ENCODE peak calls at places on chromosomes 2 and 18, in ten cellular contexts. One of them, this sample, is unnamed.

GRCh38 chr2:207816546-207816945 is 46.8 kb upstream of the FZD5 start:
- DNase-seq in neural crest cell: no peak
- DNase-seq in MCF 10A: no peak
- DNase-seq in chondrocyte: no peak
- DNase-seq in choroid plexus epithelial cell: no peak
- DNase-seq in fibroblast of villous mesenchyme: no peak
- DNase-seq in OCI-LY7: no peak
- DNase-seq in neural progenitor cell: no peak
- DNase-seq in colonic mucosa: no peak
- DNase-seq in RWPE1: no peak
- DNase-seq in this sample: no peak

GRCh38 chr2:176092270-176093144 is at the start of gene HOXD13:
- DNase-seq in neural crest cell: no peak
- DNase-seq in MCF 10A: no peak
- DNase-seq in chondrocyte: no peak
- DNase-seq in choroid plexus epithelial cell: no peak
- DNase-seq in fibroblast of villous mesenchyme: no peak
- DNase-seq in OCI-LY7: no peak
- DNase-seq in neural progenitor cell: peak; percentile 80
- DNase-seq in colonic mucosa: no peak
- DNase-seq in RWPE1: no peak
- DNase-seq in this sample: peak; percentile 68

GRCh38 chr2:240397924-240398611 is 37.4 kb upstream of the GPC1 start:
- DNase-seq in neural crest cell: no peak
- DNase-seq in MCF 10A: no peak
- DNase-seq in chondrocyte: no peak
- DNase-seq in choroid plexus epithelial cell: peak; percentile 53
- DNase-seq in fibroblast of villous mesenchyme: peak; percentile 80
- DNase-seq in OCI-LY7: no peak
- DNase-seq in neural progenitor cell: no peak
- DNase-seq in colonic mucosa: peak; percentile 10
- DNase-seq in RWPE1: no peak
- DNase-seq in this sample: no peak

GRCh38 chr2:74760875-74761630 is 72.9 kb upstream of the HK2 start:
- DNase-seq in neural crest cell: no peak
- DNase-seq in MCF 10A: peak; percentile 46
- DNase-seq in chondrocyte: no peak
- DNase-seq in choroid plexus epithelial cell: no peak
- DNase-seq in fibroblast of villous mesenchyme: no peak
- DNase-seq in OCI-LY7: no peak
- DNase-seq in neural progenitor cell: no peak
- DNase-seq in colonic mucosa: no peak
- DNase-seq in RWPE1: no peak
- DNase-seq in this sample: no peak

GRCh38 chr2:26687328-26687727 is 5.2 kb upstream of the KCNK3 start:
- DNase-seq in neural crest cell: no peak
- DNase-seq in MCF 10A: no peak
- DNase-seq in chondrocyte: no peak
- DNase-seq in choroid plexus epithelial cell: no peak
- DNase-seq in fibroblast of villous mesenchyme: no peak
- DNase-seq in OCI-LY7: no peak
- DNase-seq in neural progenitor cell: no peak
- DNase-seq in colonic mucosa: no peak
- DNase-seq in RWPE1: no peak
- DNase-seq in this sample: no peak

GRCh38 chr18:58753976-58754375 is 82.7 kb downstream of the MALT1 start:
- DNase-seq in neural crest cell: no peak
- DNase-seq in MCF 10A: no peak
- DNase-seq in chondrocyte: no peak
- DNase-seq in choroid plexus epithelial cell: peak; percentile 35
- DNase-seq in fibroblast of villous mesenchyme: peak; percentile 40
- DNase-seq in OCI-LY7: no peak
- DNase-seq in neural progenitor cell: no peak
- DNase-seq in colonic mucosa: no peak
- DNase-seq in RWPE1: peak; percentile 25
- DNase-seq in this sample: no peak

GRCh38 chr18:34528177-34528576 is 181.9 kb upstream of the DTNA start:
- DNase-seq in neural crest cell: no peak
- DNase-seq in MCF 10A: no peak
- DNase-seq in chondrocyte: no peak
- DNase-seq in choroid plexus epithelial cell: no peak
- DNase-seq in fibroblast of villous mesenchyme: no peak
- DNase-seq in OCI-LY7: no peak
- DNase-seq in neural progenitor cell: no peak
- DNase-seq in colonic mucosa: no peak
- DNase-seq in RWPE1: no peak
- DNase-seq in this sample: no peak

GRCh38 chr2:145484443-145485086 is 964.6 kb upstream of the ZEB2 start:
- DNase-seq in neural crest cell: no peak
- DNase-seq in MCF 10A: peak; percentile 72
- DNase-seq in chondrocyte: no peak
- DNase-seq in choroid plexus epithelial cell: peak; percentile 84
- DNase-seq in fibroblast of villous mesenchyme: peak; percentile 63
- DNase-seq in OCI-LY7: peak; percentile 33
- DNase-seq in neural progenitor cell: no peak
- DNase-seq in colonic mucosa: no peak
- DNase-seq in RWPE1: peak; percentile 49
- DNase-seq in this sample: no peak

GRCh38 chr2:108945969-108946368 is 43.1 kb downstream of the EDAR start:
- DNase-seq in neural crest cell: no peak
- DNase-seq in MCF 10A: no peak
- DNase-seq in chondrocyte: no peak
- DNase-seq in choroid plexus epithelial cell: no peak
- DNase-seq in fibroblast of villous mesenchyme: no peak
- DNase-seq in OCI-LY7: no peak
- DNase-seq in neural progenitor cell: no peak
- DNase-seq in colonic mucosa: no peak
- DNase-seq in RWPE1: no peak
- DNase-seq in this sample: peak; percentile 86

GRCh38 chr2:19759880-19760279 is 141.9 kb downstream of the TTC32 start:
- DNase-seq in neural crest cell: no peak
- DNase-seq in MCF 10A: no peak
- DNase-seq in chondrocyte: no peak
- DNase-seq in choroid plexus epithelial cell: no peak
- DNase-seq in fibroblast of villous mesenchyme: no peak
- DNase-seq in OCI-LY7: no peak
- DNase-seq in neural progenitor cell: no peak
- DNase-seq in colonic mucosa: no peak
- DNase-seq in RWPE1: no peak
- DNase-seq in this sample: no peak

GRCh38 chr2:201466050-201466660 is 14.6 kb downstream of the STRADB start:
- DNase-seq in neural crest cell: no peak
- DNase-seq in MCF 10A: peak; percentile 51
- DNase-seq in chondrocyte: no peak
- DNase-seq in choroid plexus epithelial cell: peak; percentile 90
- DNase-seq in fibroblast of villous mesenchyme: peak; percentile 89
- DNase-seq in OCI-LY7: no peak
- DNase-seq in neural progenitor cell: no peak
- DNase-seq in colonic mucosa: no peak
- DNase-seq in RWPE1: peak; percentile 54
- DNase-seq in this sample: no peak

DNA sequence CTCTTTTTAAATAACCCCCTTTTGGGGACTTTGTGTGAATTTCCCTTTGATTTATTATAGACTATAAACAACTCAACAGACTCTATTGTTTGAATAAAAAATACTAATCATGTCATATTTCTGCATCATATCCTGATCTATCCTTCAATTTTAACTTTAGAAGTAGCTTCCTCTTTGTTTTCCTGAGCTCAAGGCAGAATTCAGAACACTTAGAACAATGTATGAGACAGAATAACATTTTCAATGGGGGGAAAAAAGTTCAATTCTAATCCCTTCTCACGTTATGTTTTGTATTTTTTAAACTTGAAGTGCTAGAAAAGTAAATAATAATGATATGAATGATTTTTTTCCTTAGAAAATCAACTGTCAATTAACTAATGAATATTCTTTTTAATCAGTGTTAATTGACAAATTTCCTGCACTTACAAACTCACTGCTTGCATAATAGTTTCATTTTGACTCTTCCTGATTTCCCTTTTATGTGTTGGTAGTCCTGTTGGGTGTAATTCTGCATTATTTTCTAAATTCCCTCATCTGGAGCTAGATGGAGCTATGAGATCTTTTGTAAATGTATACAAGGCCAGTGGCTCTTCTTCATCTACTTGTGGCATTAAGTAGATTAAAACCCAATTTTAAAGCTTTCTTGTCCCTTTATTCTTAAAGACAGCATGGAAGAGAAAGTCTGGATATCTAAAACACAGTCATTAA is 326.1 kb downstream of the PARD3B start:
- DNase-seq in neural crest cell: no peak
- DNase-seq in MCF 10A: peak; percentile 47
- DNase-seq in chondrocyte: no peak
- DNase-seq in choroid plexus epithelial cell: peak; percentile 76
- DNase-seq in fibroblast of villous mesenchyme: peak; percentile 68
- DNase-seq in OCI-LY7: no peak
- DNase-seq in neural progenitor cell: peak; percentile 28
- DNase-seq in colonic mucosa: no peak
- DNase-seq in RWPE1: peak; percentile 12
- DNase-seq in this sample: no peak
- TF ChIP-seq CTCF in neural crest cell: peak; percentile 64
- TF ChIP-seq CTCF in MCF 10A: peak; percentile 30
- TF ChIP-seq CTCF in chondrocyte: peak; percentile 84
- TF ChIP-seq CTCF in choroid plexus epithelial cell: peak; percentile 50
- TF ChIP-seq CTCF in fibroblast of villous mesenchyme: peak; percentile 51
- TF ChIP-seq CTCF in OCI-LY7: peak; percentile 50
- TF ChIP-seq CTCF in neural progenitor cell: peak; percentile 59
- TF ChIP-seq CTCF in colonic mucosa: peak; percentile 19
- TF ChIP-seq CTCF in RWPE1: no peak
- TF ChIP-seq CTCF in this sample: peak; percentile 32

DNA sequence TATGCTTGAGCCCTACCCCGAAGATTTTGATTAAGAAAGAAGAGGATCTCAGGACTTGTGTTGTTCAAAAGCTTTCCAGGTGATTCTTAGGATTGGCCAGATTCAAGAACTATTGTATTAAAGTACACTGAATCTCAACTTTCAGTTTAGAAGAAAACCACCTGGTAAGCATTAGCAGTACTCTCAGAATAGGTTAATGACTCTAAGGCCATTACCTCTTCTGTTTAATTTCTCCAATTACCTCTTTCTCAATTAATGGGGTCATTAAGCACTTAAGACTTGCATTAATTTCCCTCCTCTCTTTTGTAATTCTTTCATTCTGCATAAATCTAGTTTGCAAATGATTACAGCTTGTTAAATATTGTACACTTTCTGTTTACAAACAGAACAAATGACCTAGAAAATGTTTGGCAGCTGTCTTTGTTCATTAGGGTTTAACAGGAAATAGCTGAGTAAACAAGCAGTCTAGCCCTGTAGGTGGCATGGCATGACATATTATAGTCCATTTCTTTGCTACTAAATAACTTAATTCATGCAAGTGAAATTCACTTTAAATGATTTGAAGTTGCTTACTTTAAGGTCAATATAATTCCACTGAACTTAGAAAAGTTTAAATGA is 20.4 kb upstream of the TDRD15 start:
- DNase-seq in neural crest cell: no peak
- DNase-seq in MCF 10A: no peak
- DNase-seq in chondrocyte: no peak
- DNase-seq in choroid plexus epithelial cell: no peak
- DNase-seq in fibroblast of villous mesenchyme: no peak
- DNase-seq in OCI-LY7: no peak
- DNase-seq in neural progenitor cell: no peak
- DNase-seq in colonic mucosa: no peak
- DNase-seq in RWPE1: no peak
- DNase-seq in this sample: no peak
- TF ChIP-seq CTCF in neural crest cell: no peak
- TF ChIP-seq CTCF in MCF 10A: no peak
- TF ChIP-seq CTCF in chondrocyte: no peak
- TF ChIP-seq CTCF in choroid plexus epithelial cell: no peak
- TF ChIP-seq CTCF in fibroblast of villous mesenchyme: no peak
- TF ChIP-seq CTCF in OCI-LY7: peak; percentile 44
- TF ChIP-seq CTCF in neural progenitor cell: no peak
- TF ChIP-seq CTCF in colonic mucosa: no peak
- TF ChIP-seq CTCF in RWPE1: no peak
- TF ChIP-seq CTCF in this sample: no peak

GRCh38 chr2:17915099-17915498 is 36.6 kb downstream of the KCNS3 start:
- DNase-seq in neural crest cell: no peak
- DNase-seq in MCF 10A: no peak
- DNase-seq in chondrocyte: no peak
- DNase-seq in choroid plexus epithelial cell: no peak
- DNase-seq in fibroblast of villous mesenchyme: no peak
- DNase-seq in OCI-LY7: no peak
- DNase-seq in neural progenitor cell: no peak
- DNase-seq in colonic mucosa: no peak
- DNase-seq in RWPE1: no peak
- DNase-seq in this sample: no peak

GRCh38 chr2:17916584-17916983 is 38.1 kb downstream of the KCNS3 start:
- DNase-seq in neural crest cell: no peak
- DNase-seq in MCF 10A: no peak
- DNase-seq in chondrocyte: no peak
- DNase-seq in choroid plexus epithelial cell: no peak
- DNase-seq in fibroblast of villous mesenchyme: peak; percentile 30
- DNase-seq in OCI-LY7: no peak
- DNase-seq in neural progenitor cell: no peak
- DNase-seq in colonic mucosa: no peak
- DNase-seq in RWPE1: no peak
- DNase-seq in this sample: no peak

GRCh38 chr2:17915811-17916523 is 37.5 kb downstream of the KCNS3 start:
- DNase-seq in neural crest cell: no peak
- DNase-seq in MCF 10A: no peak
- DNase-seq in chondrocyte: no peak
- DNase-seq in choroid plexus epithelial cell: no peak
- DNase-seq in fibroblast of villous mesenchyme: no peak
- DNase-seq in OCI-LY7: no peak
- DNase-seq in neural progenitor cell: no peak
- DNase-seq in colonic mucosa: no peak
- DNase-seq in RWPE1: no peak
- DNase-seq in this sample: no peak

DNA sequence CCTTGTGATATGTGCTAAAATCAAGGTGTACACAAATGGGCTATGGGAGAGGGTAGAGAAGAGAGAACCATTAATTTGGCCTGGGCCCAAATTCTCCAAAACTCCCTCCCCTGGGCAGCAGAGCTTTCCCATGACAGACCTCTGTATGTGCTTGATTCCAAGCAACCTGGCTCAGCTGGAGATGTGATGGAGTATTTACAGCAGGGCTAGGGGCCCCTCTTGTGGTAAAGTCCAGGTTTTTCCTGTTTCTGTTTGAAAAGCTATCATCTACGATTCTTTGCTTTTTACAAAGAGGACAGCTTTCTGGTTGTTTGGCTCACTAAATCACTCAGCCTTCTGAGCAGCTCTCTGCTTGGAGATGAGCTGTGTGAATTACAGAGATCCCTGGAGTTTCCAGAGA is 40.3 kb downstream of the KCNS3 start:
- DNase-seq in neural crest cell: no peak
- DNase-seq in MCF 10A: peak; percentile 21
- DNase-seq in chondrocyte: no peak
- DNase-seq in choroid plexus epithelial cell: peak; percentile 45
- DNase-seq in fibroblast of villous mesenchyme: peak; percentile 16
- DNase-seq in OCI-LY7: peak; percentile 17
- DNase-seq in neural progenitor cell: peak; percentile 18
- DNase-seq in colonic mucosa: no peak
- DNase-seq in RWPE1: peak; percentile 23
- DNase-seq in this sample: no peak
- TF ChIP-seq CTCF in neural crest cell: no peak
- TF ChIP-seq CTCF in MCF 10A: no peak
- TF ChIP-seq CTCF in chondrocyte: no peak
- TF ChIP-seq CTCF in choroid plexus epithelial cell: peak; percentile 42
- TF ChIP-seq CTCF in fibroblast of villous mesenchyme: peak; percentile 22
- TF ChIP-seq CTCF in OCI-LY7: peak; percentile 50
- TF ChIP-seq CTCF in neural progenitor cell: peak; percentile 20
- TF ChIP-seq CTCF in colonic mucosa: no peak
- TF ChIP-seq CTCF in RWPE1: no peak
- TF ChIP-seq CTCF in this sample: no peak

GRCh38 chr2:119694994-119695521 is 16.1 kb downstream of the TMEM177 start:
- DNase-seq in neural crest cell: no peak
- DNase-seq in MCF 10A: peak; percentile 18
- DNase-seq in chondrocyte: no peak
- DNase-seq in choroid plexus epithelial cell: peak; percentile 80
- DNase-seq in fibroblast of villous mesenchyme: peak; percentile 72
- DNase-seq in OCI-LY7: no peak
- DNase-seq in neural progenitor cell: no peak
- DNase-seq in colonic mucosa: no peak
- DNase-seq in RWPE1: no peak
- DNase-seq in this sample: no peak
- TF ChIP-seq CTCF in neural crest cell: no peak
- TF ChIP-seq CTCF in MCF 10A: no peak
- TF ChIP-seq CTCF in chondrocyte: no peak
- TF ChIP-seq CTCF in choroid plexus epithelial cell: peak; percentile 0
- TF ChIP-seq CTCF in fibroblast of villous mesenchyme: no peak
- TF ChIP-seq CTCF in OCI-LY7: no peak
- TF ChIP-seq CTCF in neural progenitor cell: no peak
- TF ChIP-seq CTCF in colonic mucosa: no peak
- TF ChIP-seq CTCF in RWPE1: no peak
- TF ChIP-seq CTCF in this sample: no peak